ENCODE peak calls at places on chromosomes 2 and 18, in seven cellular contexts. One of them, this sample, is unnamed.
A peak's percentile ranks its signal among the peaks of the same experiment; 100 is the strongest.

GRCh38 chr2:217887841-217888665 is 114.7 kb downstream of the TNS1 start:
- DNase-seq in cardiac fibroblast: peak; percentile 73
- DNase-seq in NCI-H1105: no peak
- DNase-seq in foreskin fibroblast: no peak
- DNase-seq in cortex of kidney: no peak
- DNase-seq in H9: no peak
- DNase-seq in ACHN: no peak
- DNase-seq in this sample: no peak

GRCh38 chr18:8601277-8602032 is 7.8 kb upstream of the RAB12 start:
- DNase-seq in cardiac fibroblast: no peak
- DNase-seq in NCI-H1105: no peak
- DNase-seq in foreskin fibroblast: no peak
- DNase-seq in cortex of kidney: no peak
- DNase-seq in H9: no peak
- DNase-seq in ACHN: peak; percentile 49
- DNase-seq in this sample: no peak

GRCh38 chr2:118530976-118531375 is 316.5 kb downstream of the EN1 start:
- DNase-seq in cardiac fibroblast: peak; percentile 40
- DNase-seq in NCI-H1105: no peak
- DNase-seq in foreskin fibroblast: peak; percentile 26
- DNase-seq in cortex of kidney: no peak
- DNase-seq in H9: no peak
- DNase-seq in ACHN: no peak
- DNase-seq in this sample: peak; percentile 51

GRCh38 chr2:69309336-69310048 is 77.5 kb downstream of the GFPT1 start:
- DNase-seq in cardiac fibroblast: peak; percentile 73
- DNase-seq in NCI-H1105: peak; percentile 34
- DNase-seq in foreskin fibroblast: no peak
- DNase-seq in cortex of kidney: no peak
- DNase-seq in H9: no peak
- DNase-seq in ACHN: no peak
- DNase-seq in this sample: peak; percentile 79

GRCh38 chr18:41126541-41127235 is 828.3 kb upstream of the PIK3C3 start:
- DNase-seq in cardiac fibroblast: peak; percentile 83
- DNase-seq in NCI-H1105: no peak
- DNase-seq in foreskin fibroblast: peak; percentile 58
- DNase-seq in cortex of kidney: no peak
- DNase-seq in H9: no peak
- DNase-seq in ACHN: no peak
- DNase-seq in this sample: peak; percentile 4

GRCh38 chr18:79513381-79514081 is 117.8 kb downstream of the NFATC1 start:
- DNase-seq in cardiac fibroblast: no peak
- DNase-seq in NCI-H1105: no peak
- DNase-seq in foreskin fibroblast: no peak
- DNase-seq in cortex of kidney: no peak
- DNase-seq in H9: peak; percentile 19
- DNase-seq in ACHN: no peak
- DNase-seq in this sample: no peak

GRCh38 chr18:39994521-39994920 is 1960.5 kb upstream of the PIK3C3 start:
- DNase-seq in cardiac fibroblast: no peak
- DNase-seq in NCI-H1105: no peak
- DNase-seq in foreskin fibroblast: peak; percentile 27
- DNase-seq in cortex of kidney: no peak
- DNase-seq in H9: no peak
- DNase-seq in ACHN: no peak
- DNase-seq in this sample: no peak

GRCh38 chr2:230687498-230687897 is 25.1 kb upstream of the CAB39 start:
- DNase-seq in cardiac fibroblast: peak; percentile 24
- DNase-seq in NCI-H1105: no peak
- DNase-seq in foreskin fibroblast: peak; percentile 58
- DNase-seq in cortex of kidney: no peak
- DNase-seq in H9: no peak
- DNase-seq in ACHN: peak; percentile 36
- DNase-seq in this sample: peak; percentile 40

GRCh38 chr2:102334471-102334870 is 21.1 kb upstream of the IL18R1 start:
- DNase-seq in cardiac fibroblast: peak; percentile 39
- DNase-seq in NCI-H1105: no peak
- DNase-seq in foreskin fibroblast: no peak
- DNase-seq in cortex of kidney: no peak
- DNase-seq in H9: no peak
- DNase-seq in ACHN: no peak
- DNase-seq in this sample: no peak

GRCh38 chr2:3840611-3841010 is 137.2 kb downstream of the DCDC2C start:
- DNase-seq in cardiac fibroblast: no peak
- DNase-seq in NCI-H1105: no peak
- DNase-seq in foreskin fibroblast: no peak
- DNase-seq in cortex of kidney: no peak
- DNase-seq in H9: no peak
- DNase-seq in ACHN: no peak
- DNase-seq in this sample: no peak

GRCh38 chr18:76476665-76477561 is 18.1 kb downstream of the ZNF516 start:
- DNase-seq in cardiac fibroblast: peak; percentile 94
- DNase-seq in NCI-H1105: no peak
- DNase-seq in foreskin fibroblast: peak; percentile 86
- DNase-seq in cortex of kidney: no peak
- DNase-seq in H9: no peak
- DNase-seq in ACHN: peak; percentile 86
- DNase-seq in this sample: peak; percentile 65

GRCh38 chr2:731711-732110 is 54.5 kb upstream of the TMEM18 start:
- DNase-seq in cardiac fibroblast: no peak
- DNase-seq in NCI-H1105: no peak
- DNase-seq in foreskin fibroblast: no peak
- DNase-seq in cortex of kidney: no peak
- DNase-seq in H9: no peak
- DNase-seq in ACHN: no peak
- DNase-seq in this sample: no peak

GRCh38 chr18:7272268-7273049 is 41.6 kb downstream of the LRRC30 start:
- DNase-seq in cardiac fibroblast: peak; percentile 87
- DNase-seq in NCI-H1105: no peak
- DNase-seq in foreskin fibroblast: peak; percentile 46
- DNase-seq in cortex of kidney: no peak
- DNase-seq in H9: peak; percentile 67
- DNase-seq in ACHN: peak; percentile 57
- DNase-seq in this sample: peak; percentile 66

GRCh38 chr18:27428120-27428519 is 243.0 kb upstream of the CHST9 start:
- DNase-seq in cardiac fibroblast: no peak
- DNase-seq in NCI-H1105: no peak
- DNase-seq in foreskin fibroblast: no peak
- DNase-seq in cortex of kidney: no peak
- DNase-seq in H9: peak; percentile 39
- DNase-seq in ACHN: peak; percentile 35
- DNase-seq in this sample: no peak

GRCh38 chr2:125227843-125228392 is 1202.8 kb downstream of the CNTNAP5 start:
- DNase-seq in cardiac fibroblast: no peak
- DNase-seq in NCI-H1105: no peak
- DNase-seq in foreskin fibroblast: no peak
- DNase-seq in cortex of kidney: no peak
- DNase-seq in H9: no peak
- DNase-seq in ACHN: peak; percentile 7
- DNase-seq in this sample: no peak

GRCh38 chr2:119523959-119524694 is at the start of gene SCTR:
- DNase-seq in cardiac fibroblast: no peak
- DNase-seq in NCI-H1105: peak; percentile 8
- DNase-seq in foreskin fibroblast: no peak
- DNase-seq in cortex of kidney: no peak
- DNase-seq in H9: peak; percentile 66
- DNase-seq in ACHN: no peak
- DNase-seq in this sample: no peak

GRCh38 chr2:20224716-20225293 is at the start of gene SDC1:
- DNase-seq in cardiac fibroblast: peak; percentile 46
- DNase-seq in NCI-H1105: peak; percentile 53
- DNase-seq in foreskin fibroblast: peak; percentile 48
- DNase-seq in cortex of kidney: no peak
- DNase-seq in H9: peak; percentile 76
- DNase-seq in ACHN: peak; percentile 69
- DNase-seq in this sample: peak; percentile 67

GRCh38 chr2:143937563-143938346 is 582.2 kb downstream of the ZEB2 start:
- DNase-seq in cardiac fibroblast: no peak
- DNase-seq in NCI-H1105: no peak
- DNase-seq in foreskin fibroblast: peak; percentile 23
- DNase-seq in cortex of kidney: no peak
- DNase-seq in H9: no peak
- DNase-seq in ACHN: no peak
- DNase-seq in this sample: peak; percentile 21

GRCh38 chr18:74654637-74655036 is 57.0 kb downstream of the ZNF407 start:
- DNase-seq in cardiac fibroblast: peak; percentile 61
- DNase-seq in NCI-H1105: no peak
- DNase-seq in foreskin fibroblast: peak; percentile 2
- DNase-seq in cortex of kidney: no peak
- DNase-seq in H9: no peak
- DNase-seq in ACHN: peak; percentile 39
- DNase-seq in this sample: no peak

GRCh38 chr18:25164837-25165791 is 186.9 kb downstream of the ZNF521 start:
- DNase-seq in cardiac fibroblast: peak; percentile 11
- DNase-seq in NCI-H1105: no peak
- DNase-seq in foreskin fibroblast: peak; percentile 16
- DNase-seq in cortex of kidney: no peak
- DNase-seq in H9: no peak
- DNase-seq in ACHN: no peak
- DNase-seq in this sample: peak; percentile 48

GRCh38 chr2:58702302-58702696 is 461.2 kb upstream of the FANCL start:
- DNase-seq in cardiac fibroblast: no peak
- DNase-seq in NCI-H1105: no peak
- DNase-seq in foreskin fibroblast: no peak
- DNase-seq in cortex of kidney: no peak
- DNase-seq in H9: peak; percentile 28
- DNase-seq in ACHN: no peak
- DNase-seq in this sample: no peak

GRCh38 chr2:220533485-220533884 is 906.1 kb downstream of the SLC4A3 start:
- DNase-seq in cardiac fibroblast: peak; percentile 44
- DNase-seq in NCI-H1105: no peak
- DNase-seq in foreskin fibroblast: peak; percentile 58
- DNase-seq in cortex of kidney: no peak
- DNase-seq in H9: peak; percentile 53
- DNase-seq in ACHN: peak; percentile 25
- DNase-seq in this sample: peak; percentile 49

GRCh38 chr2:165462433-165462832 is 7.1 kb upstream of the CSRNP3 start:
- DNase-seq in cardiac fibroblast: no peak
- DNase-seq in NCI-H1105: peak; percentile 82
- DNase-seq in foreskin fibroblast: no peak
- DNase-seq in cortex of kidney: no peak
- DNase-seq in H9: no peak
- DNase-seq in ACHN: no peak
- DNase-seq in this sample: no peak

GRCh38 chr2:31230751-31231150 is 3.2 kb upstream of the EHD3 start:
- DNase-seq in cardiac fibroblast: no peak
- DNase-seq in NCI-H1105: no peak
- DNase-seq in foreskin fibroblast: no peak
- DNase-seq in cortex of kidney: no peak
- DNase-seq in H9: no peak
- DNase-seq in ACHN: no peak
- DNase-seq in this sample: no peak

GRCh38 chr2:17538844-17539554 is 1.5 kb upstream of the VSNL1 start:
- DNase-seq in cardiac fibroblast: peak; percentile 37
- DNase-seq in NCI-H1105: peak; percentile 38
- DNase-seq in foreskin fibroblast: peak; percentile 64
- DNase-seq in cortex of kidney: no peak
- DNase-seq in H9: peak; percentile 78
- DNase-seq in ACHN: peak; percentile 10
- DNase-seq in this sample: peak; percentile 57

GRCh38 chr2:74104839-74105238 is 42.9 kb downstream of the BOLA3 start:
- DNase-seq in cardiac fibroblast: peak; percentile 20
- DNase-seq in NCI-H1105: no peak
- DNase-seq in foreskin fibroblast: no peak
- DNase-seq in cortex of kidney: no peak
- DNase-seq in H9: no peak
- DNase-seq in ACHN: no peak
- DNase-seq in this sample: no peak